ENCODE peak calls at places on chromosomes 5 and 9, in six cellular contexts. M is astrocyte of the spinal cord, K is IMR-90, N is C1 segment of cervical spinal cord, X is neuronal stem cell, A is pons. D is an unnamed sample.
A peak's percentile ranks its signal among the peaks of the same experiment; 100 is the strongest.

GRCh38 chr5:36438765-36439501 is 137.2 kb upstream of the RANBP3L start:
- DNase-seq in N (peak; percentile 10), A (peak; percentile 57), K (no peak), M (peak; percentile 48), X (no peak), D (no peak)

GRCh38 chr5:147177125-147177840 is 57.5 kb upstream of the STK32A start:
- DNase-seq in A (no peak), K (peak; percentile 50), N (no peak), M (peak; percentile 75), X (no peak), D (no peak)

GRCh38 chr5:175238326-175238725 is 205.7 kb downstream of the DRD1 start:
- DNase-seq in K (no peak), M (no peak), A (no peak), X (no peak), N (no peak), D (no peak)

GRCh38 chr9:75889977-75890540 is 414 bp upstream of the PCSK5 start:
- DNase-seq in N (no peak), A (peak; percentile 75), K (peak; percentile 63), M (no peak), X (no peak), D (no peak)

GRCh38 chr5:97418472-97418871 is 235.4 kb upstream of the RIOK2 start:
- DNase-seq in N (no peak), M (no peak), A (no peak), X (no peak), K (no peak), D (no peak)

GRCh38 chr5:35656721-35657120 is 39.1 kb downstream of the SPEF2 start:
- DNase-seq in X (no peak), A (no peak), K (peak; percentile 75), N (no peak), M (no peak), D (no peak)

GRCh38 chr5:18171684-18172083 is 537.4 kb downstream of the TAF11L14 start:
- DNase-seq in A (no peak), K (no peak), X (no peak), N (no peak), M (no peak), D (no peak)

GRCh38 chr9:91882628-91883027 is 67.4 kb downstream of the ROR2 start:
- DNase-seq in N (no peak), A (no peak), K (no peak), X (no peak), M (no peak), D (no peak)

GRCh38 chr9:83920469-83920941 is 727 bp downstream of the KIF27 start:
- DNase-seq in X (no peak), N (no peak), A (peak; percentile 55), M (peak; percentile 71), K (peak; percentile 38), D (peak; percentile 63)

GRCh38 chr5:21573915-21574314 is 1279.2 kb downstream of the CDH12 start:
- DNase-seq in X (no peak), N (no peak), K (no peak), A (peak; percentile 21), M (no peak), D (no peak)

GRCh38 chr9:86126998-86127972 is 27.9 kb upstream of the GOLM1 start:
- DNase-seq in M (peak; percentile 96), N (peak; percentile 15), X (peak; percentile 92), A (peak; percentile 69), K (peak; percentile 74), D (no peak)

GRCh38 chr9:91949946-91950664 is at the start of gene ROR2:
- DNase-seq in A (no peak), N (no peak), K (peak; percentile 63), X (peak; percentile 88), M (peak; percentile 35), D (peak; percentile 7)

GRCh38 chr5:158614951-158615350 is 484.8 kb downstream of the EBF1 start:
- DNase-seq in M (no peak), N (no peak), A (no peak), K (no peak), X (no peak), D (no peak)

GRCh38 chr5:51380603-51381207 is 2.5 kb upstream of the ISL1 start:
- DNase-seq in X (peak; percentile 60), M (no peak), N (no peak), K (peak; percentile 4), A (peak; percentile 33), D (peak; percentile 56)

GRCh38 chr9:136997830-136998234 is 1.5 kb upstream of the CLIC3 start:
- DNase-seq in X (no peak), K (no peak), N (no peak), A (no peak), M (peak; percentile 77), D (peak; percentile 67)

GRCh38 chr9:131739192-131739961 is 499 bp downstream of the RAPGEF1 start:
- DNase-seq in K (no peak), X (peak; percentile 14), A (no peak), M (peak; percentile 33), N (no peak), D (peak; percentile 44)

GRCh38 chr9:134870746-134871667 is 9.6 kb upstream of the FCN2 start:
- DNase-seq in K (no peak), M (no peak), X (no peak), A (no peak), N (no peak), D (no peak)

GRCh38 chr5:32042571-32042970 is 131.5 kb downstream of the GOLPH3 start:
- DNase-seq in X (no peak), A (no peak), N (no peak), K (no peak), M (no peak), D (no peak)